ENCODE peak calls at places on chromosomes 1 and 21, in seven cellular contexts. H is cardiac muscle cell, C is AG04450, T is ovary, B is pancreas, K is Peyer's patch, W is lower leg skin. Z is an unnamed sample.
A peak's percentile ranks its signal among the peaks of the same experiment; 100 is the strongest.

GRCh38 chr1:59682405-59683080 is 132.2 kb upstream of the HOOK1 start:
- DNase-seq in H (no peak), C (no peak), T (no peak), B (no peak), K (no peak), W (no peak), Z (no peak)

GRCh38 chr1:172670791-172671190 is 11.9 kb downstream of the FASLG start:
- DNase-seq in H (no peak), C (no peak), T (no peak), B (no peak), K (no peak), W (no peak), Z (no peak)

GRCh38 chr1:79982218-79982617 is 975.7 kb upstream of the ADGRL4 start:
- DNase-seq in H (peak; percentile 41), C (peak; percentile 58), T (peak; percentile 90), B (peak; percentile 75), K (no peak), W (peak; percentile 58), Z (peak; percentile 62)

GRCh38 chr1:47674189-47674588 is 236.3 kb downstream of the FOXD2 start:
- DNase-seq in H (no peak), C (no peak), T (no peak), B (no peak), K (no peak), W (no peak), Z (no peak)

GRCh38 chr1:215992620-215993019 is 425.5 kb downstream of the KCTD3 start:
- DNase-seq in H (peak; percentile 10), C (no peak), T (no peak), B (no peak), K (no peak), W (no peak), Z (no peak)

GRCh38 chr1:18932387-18932786 is 24.1 kb downstream of the IFFO2 start:
- DNase-seq in H (no peak), C (no peak), T (no peak), B (no peak), K (no peak), W (no peak), Z (no peak)

GRCh38 chr1:1920608-1921458 is 1.8 kb upstream of the TMEM52 start:
- DNase-seq in H (no peak), C (no peak), T (no peak), B (peak; percentile 67), K (no peak), W (peak; percentile 15), Z (no peak)

GRCh38 chr1:36782785-36783184 is 251.5 kb downstream of the GRIK3 start:
- DNase-seq in H (no peak), C (no peak), T (no peak), B (no peak), K (peak; percentile 71), W (no peak), Z (no peak)

GRCh38 chr1:78650114-78650513 is 483 bp downstream of the IFI44 start:
- DNase-seq in H (no peak), C (no peak), T (no peak), B (no peak), K (no peak), W (no peak), Z (no peak)

GRCh38 chr1:6614019-6614952 is 755 bp downstream of the PHF13 start:
- DNase-seq in H (peak; percentile 81), C (no peak), T (peak; percentile 87), B (peak; percentile 80), K (peak; percentile 80), W (no peak), Z (no peak)

GRCh38 chr1:33379631-33380354 is 51.1 kb downstream of the PHC2 start:
- DNase-seq in H (no peak), C (no peak), T (no peak), B (no peak), K (no peak), W (no peak), Z (no peak)

GRCh38 chr1:194056169-194056568 is 869.8 kb upstream of the B3GALT2 start:
- DNase-seq in H (no peak), C (no peak), T (no peak), B (no peak), K (no peak), W (no peak), Z (no peak)

GRCh38 chr1:209530990-209531389 is 52.5 kb upstream of the CAMK1G start:
- DNase-seq in H (no peak), C (no peak), T (no peak), B (no peak), K (peak; percentile 52), W (peak; percentile 59), Z (no peak)

DNA sequence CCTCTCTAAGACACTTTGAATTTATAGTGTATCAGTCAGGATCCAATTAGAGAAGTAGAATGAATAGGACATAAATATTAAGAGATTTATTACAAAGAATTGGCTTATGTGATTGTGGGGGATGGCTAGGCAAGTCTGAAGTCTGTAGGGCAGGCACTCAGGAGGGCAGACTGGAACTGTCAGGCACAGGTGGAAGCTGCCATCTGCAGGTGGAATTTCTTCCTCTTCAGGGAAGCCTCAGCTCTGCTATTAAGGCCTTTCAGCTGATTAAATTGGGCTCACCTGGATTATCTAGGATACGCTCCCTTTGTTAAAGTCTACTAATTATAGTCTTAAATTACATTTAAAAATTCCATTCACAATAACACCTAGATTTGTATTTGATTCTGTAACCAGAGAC is 92.0 kb upstream of the HAO2 start:
- DNase-seq in H (peak; percentile 42), C (no peak), T (no peak), B (no peak), K (no peak), W (no peak), Z (no peak)
- TF ChIP-seq CTCF in H (no peak), C (no peak), T (no peak), B (no peak), K (no peak), W (no peak), Z (no peak)

DNA sequence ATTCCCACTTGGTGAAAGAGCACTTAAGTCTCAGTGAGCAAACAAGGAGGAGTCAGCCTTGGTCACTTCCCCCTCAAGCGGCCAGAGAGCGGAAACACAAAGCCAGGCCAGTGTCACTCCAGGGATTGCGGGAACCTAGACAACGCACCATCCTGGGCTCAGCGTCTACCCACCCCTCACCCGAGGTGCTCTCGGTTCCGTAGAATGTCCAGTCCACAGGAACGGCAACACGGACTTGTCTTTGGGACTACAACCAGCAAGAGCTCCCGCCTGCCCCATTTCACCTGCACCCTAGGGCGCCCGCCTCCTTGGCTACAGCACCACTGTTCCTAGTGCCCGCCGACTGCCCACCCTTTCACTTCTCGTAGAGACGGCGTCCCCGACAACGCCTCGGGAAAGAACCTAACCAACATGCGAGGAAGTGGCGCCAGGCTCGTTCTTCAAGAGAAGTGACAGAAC is 511 bp downstream of the GDAP2 start:
- DNase-seq in H (peak; percentile 79), C (peak; percentile 13), T (no peak), B (peak; percentile 54), K (peak; percentile 71), W (peak; percentile 25), Z (peak; percentile 12)
- TF ChIP-seq CTCF in H (peak; percentile 19), C (peak; percentile 26), T (no peak), B (no peak), K (no peak), W (no peak), Z (peak; percentile 42)

GRCh38 chr21:17930102-17930501 is 110.9 kb upstream of the C21orf91 start:
- DNase-seq in H (no peak), C (no peak), T (no peak), B (no peak), K (no peak), W (no peak), Z (no peak)

GRCh38 chr21:17925000-17925610 is 105.9 kb upstream of the C21orf91 start:
- DNase-seq in H (peak; percentile 84), C (peak; percentile 6), T (no peak), B (no peak), K (peak; percentile 73), W (peak; percentile 46), Z (no peak)

GRCh38 chr21:17925900-17926299 is 106.7 kb upstream of the C21orf91 start:
- DNase-seq in H (peak; percentile 21), C (no peak), T (no peak), B (no peak), K (no peak), W (no peak), Z (no peak)

GRCh38 chr21:17929514-17929913 is 110.4 kb upstream of the C21orf91 start:
- DNase-seq in H (no peak), C (no peak), T (no peak), B (no peak), K (no peak), W (no peak), Z (no peak)

DNA sequence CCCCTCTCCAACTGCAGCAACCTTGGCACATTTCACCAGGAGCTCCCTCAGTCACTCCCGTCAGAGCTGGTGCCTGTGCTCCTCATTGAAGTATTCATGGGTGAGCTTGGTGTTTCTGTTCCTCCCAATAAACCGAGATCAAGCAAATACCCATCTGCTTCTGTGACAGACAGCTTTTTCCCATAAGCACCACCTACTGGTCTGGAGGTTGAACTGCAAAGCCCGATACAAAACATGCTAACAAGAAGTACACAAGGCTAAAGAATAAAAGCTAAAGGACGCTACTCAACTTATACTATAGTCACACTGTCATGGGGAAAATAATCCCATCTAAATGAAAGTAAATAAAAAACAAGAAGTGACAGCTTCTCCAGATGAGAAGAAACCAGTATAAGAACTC is 111.9 kb upstream of the C21orf91 start:
- DNase-seq in H (no peak), C (no peak), T (no peak), B (no peak), K (no peak), W (no peak), Z (no peak)
- TF ChIP-seq CTCF in H (peak; percentile 19), C (peak; percentile 36), T (no peak), B (no peak), K (no peak), W (no peak), Z (no peak)

DNA sequence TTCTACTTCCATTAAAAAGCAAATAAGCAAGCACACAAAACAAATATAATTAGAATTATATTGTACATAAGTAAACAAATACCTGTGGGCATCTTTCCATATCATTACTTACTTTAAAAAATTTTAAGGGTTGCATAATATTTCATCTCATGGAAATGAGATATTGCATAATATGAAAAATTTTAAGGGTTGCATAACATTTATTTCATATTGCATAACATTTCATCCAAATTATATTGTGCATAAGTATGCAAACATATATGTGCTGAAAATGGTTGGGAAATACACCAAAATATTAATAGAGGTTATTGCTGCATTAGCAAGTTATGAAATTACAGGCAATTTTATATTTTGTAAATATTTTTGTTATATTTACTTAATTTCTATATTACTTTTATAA is 213.7 kb downstream of the KCNH1 start:
- DNase-seq in H (no peak), C (no peak), T (no peak), B (no peak), K (no peak), W (no peak), Z (no peak)
- TF ChIP-seq CTCF in H (no peak), C (no peak), T (no peak), B (no peak), K (no peak), W (no peak), Z (no peak)

GRCh38 chr1:17741052-17741451 is 14.1 kb upstream of the ACTL8 start:
- DNase-seq in H (no peak), C (no peak), T (no peak), B (no peak), K (no peak), W (no peak), Z (no peak)

GRCh38 chr1:17742590-17742989 is 12.5 kb upstream of the ACTL8 start:
- DNase-seq in H (no peak), C (no peak), T (peak; percentile 46), B (no peak), K (no peak), W (no peak), Z (no peak)

GRCh38 chr1:17736625-17737024 is 18.5 kb upstream of the ACTL8 start:
- DNase-seq in H (no peak), C (no peak), T (no peak), B (no peak), K (no peak), W (no peak), Z (no peak)

GRCh38 chr1:17735791-17736190 is 19.3 kb upstream of the ACTL8 start:
- DNase-seq in H (no peak), C (no peak), T (no peak), B (no peak), K (no peak), W (no peak), Z (no peak)

GRCh38 chr1:17739050-17739449 is 16.1 kb upstream of the ACTL8 start:
- DNase-seq in H (no peak), C (no peak), T (no peak), B (no peak), K (no peak), W (no peak), Z (no peak)
- TF ChIP-seq CTCF in H (no peak), C (no peak), T (no peak), B (no peak), K (no peak), W (no peak), Z (no peak)